ENCODE peak calls at places on chromosome 1, in four cellular contexts. O is ovary, C is body of pancreas, X is tibial nerve. D is an unnamed sample.

GRCh38 chr1:156076609-156077429 is 5.4 kb downstream of the MEX3A start:
- DNase-seq in O (peak; percentile 51), C (peak; percentile 38), X (no peak), D (peak; percentile 82)

GRCh38 chr1:110783292-110783918 is 89.5 kb upstream of the CD53 start:
- DNase-seq in O (peak; percentile 14), C (peak; percentile 57), X (peak; percentile 26), D (peak; percentile 22)

GRCh38 chr1:113321761-113322387 is 68.4 kb upstream of the MAGI3 start:
- DNase-seq in O (no peak), C (no peak), X (no peak), D (no peak)

GRCh38 chr1:227318852-227319607 is 738 bp upstream of the CDC42BPA start:
- DNase-seq in O (peak; percentile 57), C (peak; percentile 51), X (peak; percentile 49), D (peak; percentile 34)

GRCh38 chr1:155105604-155106011 is 22.1 kb upstream of the EFNA1 start:
- DNase-seq in O (no peak), C (no peak), X (peak; percentile 79), D (peak; percentile 90)

GRCh38 chr1:243849089-243850012 is 692 bp downstream of the AKT3 start:
- DNase-seq in O (peak; percentile 83), C (peak; percentile 42), X (peak; percentile 56), D (peak; percentile 58)

GRCh38 chr1:205767248-205767647 is 8.0 kb downstream of the RAB29 start:
- DNase-seq in O (no peak), C (no peak), X (no peak), D (no peak)

GRCh38 chr1:15870421-15870820 is 22.9 kb downstream of the SPEN start:
- DNase-seq in O (no peak), C (no peak), X (no peak), D (no peak)

GRCh38 chr1:39412892-39413291 is 78.5 kb upstream of the BMP8A start:
- DNase-seq in O (no peak), C (no peak), X (no peak), D (no peak)

GRCh38 chr1:208105756-208106155 is 138.4 kb downstream of the PLXNA2 start:
- DNase-seq in O (no peak), C (no peak), X (no peak), D (no peak)

GRCh38 chr1:9182784-9183257 is 51.8 kb upstream of the H6PD start:
- DNase-seq in O (peak; percentile 58), C (no peak), X (no peak), D (no peak)

GRCh38 chr1:43768168-43768567 is 60.8 kb downstream of the ST3GAL3 start:
- DNase-seq in O (no peak), C (no peak), X (no peak), D (no peak)

GRCh38 chr1:2391385-2392070 is at the start of the genes MORN1 and RER1:
- DNase-seq in O (peak; percentile 100), C (peak; percentile 99), X (peak; percentile 97), D (peak; percentile 100)
- TF ChIP-seq POLR2A in O (peak; percentile 90), C (peak; percentile 84), X (peak; percentile 82), D (peak; percentile 95)

GRCh38 chr1:60572378-60572777 is 498.8 kb upstream of the C1orf87 start:
- DNase-seq in O (no peak), C (no peak), X (no peak), D (no peak)

GRCh38 chr1:60571811-60572210 is 498.2 kb upstream of the C1orf87 start:
- DNase-seq in O (no peak), C (no peak), X (no peak), D (no peak)

GRCh38 chr1:60564856-60565445 is 491.4 kb upstream of the C1orf87 start:
- DNase-seq in O (no peak), C (no peak), X (no peak), D (no peak)

GRCh38 chr1:60573121-60573520 is 499.6 kb upstream of the C1orf87 start:
- DNase-seq in O (no peak), C (peak; percentile 10), X (no peak), D (no peak)

DNA sequence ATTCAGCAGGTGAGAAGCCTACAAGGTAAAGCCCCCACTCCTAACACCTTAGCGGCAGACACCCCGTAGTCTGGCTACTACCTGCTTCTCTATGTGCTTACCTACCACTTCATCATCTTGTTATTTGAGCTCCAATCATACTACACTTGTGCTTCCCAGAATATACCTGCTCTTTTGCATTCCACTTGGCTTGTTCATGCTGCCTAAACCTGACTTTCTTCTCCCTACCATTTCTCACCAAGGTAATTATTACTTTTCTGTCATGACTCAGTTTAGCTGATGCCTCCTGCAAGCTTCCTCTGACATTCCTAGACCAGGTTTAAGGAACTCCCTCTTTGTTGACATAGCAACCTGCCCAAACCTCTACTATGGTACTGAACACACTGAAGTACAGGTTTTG is 495.6 kb upstream of the C1orf87 start:
- DNase-seq in O (no peak), C (no peak), X (no peak), D (no peak)
- H3K4me1 ChIP-seq in O (peaks cover 4% of the 10 kb centered on the region), C (peaks cover 12% of the 10 kb centered on the region), X (no peaks in the 10 kb centered on the region), D (no peaks in the 10 kb centered on the region)

GRCh38 chr1:117011334-117011733 is 9.8 kb downstream of the CD101 start:
- DNase-seq in O (no peak), C (no peak), X (no peak), D (no peak)
- TF ChIP-seq CTCF in O (no peak), C (no peak), X (no peak), D (no peak)

DNA sequence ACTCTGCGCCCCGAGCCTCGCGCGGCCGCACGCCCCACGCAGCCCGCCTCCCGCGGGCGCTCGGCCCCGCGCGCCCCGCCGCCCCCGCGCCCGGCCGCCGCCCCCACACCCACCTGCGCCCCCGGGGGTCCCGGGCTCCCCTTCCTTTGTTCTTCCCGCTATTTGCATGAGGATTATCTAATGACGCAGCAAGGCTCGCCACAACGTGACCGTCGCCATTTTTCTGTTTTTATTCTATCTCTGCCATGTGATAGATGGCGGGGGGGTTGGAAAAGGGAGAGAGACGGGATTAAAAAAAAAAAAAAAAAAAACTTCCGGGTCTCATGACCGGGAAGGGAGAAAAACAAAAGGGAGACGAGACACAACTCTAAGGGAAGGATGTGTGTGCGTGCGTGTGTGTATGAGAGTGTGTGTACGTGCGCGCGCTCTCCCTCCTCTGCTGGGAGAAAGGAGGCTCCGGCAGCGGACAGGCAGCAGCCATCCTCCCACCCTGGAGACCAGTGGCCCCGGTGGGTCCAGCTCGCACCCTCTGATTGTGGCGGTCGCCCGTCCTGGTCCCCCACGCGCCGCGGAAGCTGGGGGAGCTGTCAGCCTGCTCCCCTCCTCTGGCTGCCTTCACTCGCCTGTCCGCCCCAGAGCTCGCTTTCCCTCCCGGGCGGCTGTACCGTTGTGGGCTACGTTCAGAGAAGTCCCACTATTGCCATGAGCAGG is 80.4 kb upstream of the AK4 start:
- DNase-seq in O (peak; percentile 79), C (peak; percentile 84), X (peak; percentile 91), D (peak; percentile 74)
- TF ChIP-seq POLR2A in O (peak; percentile 85), C (peak; percentile 86), X (peak; percentile 90), D (peak; percentile 57)

DNA sequence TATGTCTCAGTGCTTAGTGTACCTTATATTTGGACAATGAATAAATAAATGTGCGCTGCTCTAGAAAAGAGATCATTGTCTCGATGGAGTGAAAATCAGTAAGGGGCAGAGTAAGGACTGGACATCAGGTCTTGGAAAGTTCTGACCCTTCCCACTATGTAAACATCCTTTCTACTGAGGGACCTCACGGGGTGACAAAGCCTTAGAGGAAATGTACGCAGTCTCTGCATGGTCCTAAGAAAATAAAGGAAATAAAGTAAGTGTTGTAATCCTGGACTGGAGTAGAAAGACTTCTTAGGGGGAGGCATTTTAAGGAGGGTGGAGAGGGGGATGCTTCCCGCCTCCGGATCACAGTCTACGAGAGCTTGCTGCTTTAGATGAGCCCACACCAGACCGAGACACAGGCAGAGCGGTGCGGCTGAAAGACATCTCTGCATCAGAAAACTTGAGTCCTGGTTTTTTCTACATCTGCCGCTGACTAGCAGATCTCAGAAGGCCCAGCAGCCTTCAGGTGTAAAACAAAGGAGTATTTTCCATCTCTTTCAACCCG is 22.3 kb upstream of the GPR137B start:
- DNase-seq in O (no peak), C (no peak), X (no peak), D (peak; percentile 11)
- H3K4me1 ChIP-seq in O (no peaks in the 10 kb centered on the region), C (no peaks in the 10 kb centered on the region), X (no peaks in the 10 kb centered on the region), D (no peaks in the 10 kb centered on the region)

GRCh38 chr1:31938184-31938975 is at the start of gene PTP4A2:
- DNase-seq in O (peak; percentile 96), C (peak; percentile 96), X (peak; percentile 79), D (peak; percentile 98)

GRCh38 chr1:31936966-31937299 is 1.2 kb downstream of the PTP4A2 start:
- DNase-seq in O (no peak), C (no peak), X (no peak), D (no peak)

GRCh38 chr1:31936278-31936965 is 1.7 kb downstream of the PTP4A2 start:
- DNase-seq in O (no peak), C (no peak), X (no peak), D (no peak)

GRCh38 chr1:31937300-31938183 is 626 bp downstream of the PTP4A2 start:
- DNase-seq in O (peak; percentile 87), C (peak; percentile 80), X (peak; percentile 61), D (peak; percentile 81)

DNA sequence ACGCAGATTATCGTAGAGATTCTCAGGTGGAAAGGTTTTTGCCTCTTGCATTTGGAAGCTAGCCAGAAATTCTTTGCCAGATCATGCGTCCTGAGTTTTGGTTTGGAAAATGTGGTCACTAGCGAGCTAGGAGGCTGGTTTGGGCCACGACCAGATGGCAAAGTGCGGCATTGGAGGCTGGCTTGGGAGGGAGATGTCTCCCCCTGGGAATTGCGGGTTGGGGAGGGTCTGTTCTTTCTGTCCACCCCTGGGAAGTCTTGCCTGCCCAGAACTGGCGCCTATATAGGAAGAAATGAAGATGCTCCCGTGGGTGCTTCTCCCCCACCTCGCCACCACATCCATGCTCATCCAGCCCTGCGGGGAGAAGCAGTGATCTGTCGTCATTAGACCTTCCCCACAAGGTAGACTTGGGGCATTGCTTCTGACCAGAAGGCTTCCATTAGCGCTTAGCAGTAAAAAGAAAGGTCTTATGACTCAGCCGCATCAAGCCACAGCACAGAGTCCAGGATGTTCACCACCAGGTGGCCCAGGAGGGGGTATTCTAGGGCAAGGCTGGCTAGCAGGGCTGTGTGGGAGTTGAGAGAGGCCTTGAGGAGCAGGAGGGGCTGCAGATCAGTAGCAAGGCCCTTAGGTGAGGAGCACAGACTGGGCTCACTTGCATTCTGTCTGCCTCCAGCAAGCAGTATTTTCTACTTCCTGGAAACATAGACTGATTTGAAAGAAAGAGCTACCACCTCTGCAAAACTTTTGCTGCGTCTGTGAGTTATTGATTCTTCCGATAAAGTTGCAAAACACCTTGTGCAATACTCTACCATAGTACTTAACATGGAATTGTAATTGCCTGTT is 1.5 kb upstream of the PTP4A2 start:
- DNase-seq in O (peak; percentile 77), C (peak; percentile 77), X (peak; percentile 48), D (peak; percentile 61)
- TF ChIP-seq CTCF in O (no peak), C (peak; percentile 12), X (no peak), D (no peak)

DNA sequence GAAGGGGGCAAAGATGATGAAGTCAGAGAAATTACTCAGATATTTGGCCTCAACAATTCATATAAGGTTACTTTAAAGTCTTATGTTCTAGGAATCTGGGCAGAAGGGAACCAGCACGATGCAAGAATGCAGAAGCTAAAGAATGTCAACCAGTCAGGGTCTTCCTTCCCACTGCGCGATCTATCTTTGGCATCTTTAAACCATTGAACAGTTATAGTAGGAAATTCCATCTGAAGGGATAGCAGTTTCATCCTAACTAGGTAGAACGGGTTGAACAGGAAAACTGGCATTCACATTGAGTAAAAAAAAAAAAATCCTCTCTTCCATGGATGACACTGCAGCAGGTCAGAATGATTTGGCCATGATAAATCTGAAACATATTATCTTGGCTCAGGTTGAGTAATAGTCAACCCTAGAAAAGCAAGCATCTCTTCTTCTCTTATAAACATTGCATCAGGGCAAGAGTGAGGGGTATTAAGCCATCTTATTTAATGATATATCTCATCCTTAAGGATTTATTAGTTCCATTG is 6.3 kb downstream of the CRCT1 start:
- DNase-seq in O (no peak), C (no peak), X (no peak), D (no peak)
- TF ChIP-seq POLR2A in O (no peak), C (no peak), X (no peak), D (no peak)

D was measured in right lobe of liver.